ENCODE peak calls at places on chromosomes 5 and 9, in eight cellular contexts. J is psoas muscle, M is transverse colon, P is HCT116, I is GM23338, N is neural progenitor cell, H is right atrium auricular region, X is ovary. W is an unnamed sample.

GRCh38 chr5:62791059-62791458 is 212.4 kb downstream of the LRRC70 start:
- DNase-seq in J (no peak), H (no peak), X (no peak), P (peak; percentile 7), I (peak; percentile 47), M (no peak), N (peak; percentile 11), W (no peak)

GRCh38 chr5:57650360-57651069 is 167.9 kb upstream of the ACTBL2 start:
- DNase-seq in H (no peak), N (peak; percentile 62), X (peak; percentile 18), P (peak; percentile 57), J (no peak), I (peak; percentile 86), M (peak; percentile 19), W (peak; percentile 77)

GRCh38 chr5:64108674-64109073 is 57.0 kb upstream of the RNF180 start:
- DNase-seq in N (no peak), J (no peak), I (no peak), X (no peak), H (no peak), M (no peak), P (no peak), W (no peak)

GRCh38 chr5:132234684-132235062 is 7.0 kb upstream of the P4HA2 start:
- DNase-seq in H (no peak), M (no peak), P (no peak), N (no peak), J (no peak), X (no peak), I (no peak), W (no peak)

GRCh38 chr5:32170303-32171170 is 3.6 kb downstream of the GOLPH3 start:
- DNase-seq in I (no peak), P (no peak), J (no peak), M (no peak), N (no peak), X (no peak), H (peak; percentile 30), W (no peak)

GRCh38 chr9:107869111-107869510 is 379.5 kb upstream of the KLF4 start:
- DNase-seq in N (no peak), X (no peak), I (no peak), H (no peak), M (no peak), P (no peak), J (no peak), W (no peak)

GRCh38 chr5:72145351-72145750 is 38.1 kb downstream of the MAP1B start:
- DNase-seq in H (no peak), M (no peak), X (no peak), J (no peak), P (no peak), I (no peak), N (no peak), W (no peak)

GRCh38 chr5:31957151-31957550 is 217.0 kb downstream of the GOLPH3 start:
- DNase-seq in M (no peak), P (no peak), I (no peak), J (no peak), X (no peak), H (no peak), N (no peak), W (no peak)

GRCh38 chr5:123964916-123965315 is 452.9 kb downstream of the CSNK1G3 start:
- DNase-seq in M (no peak), X (no peak), P (no peak), J (no peak), N (no peak), I (no peak), H (no peak), W (no peak)

GRCh38 chr5:122099060-122099790 is 21.2 kb upstream of the LOX start:
- DNase-seq in X (no peak), H (no peak), J (no peak), P (peak; percentile 51), M (no peak), I (no peak), N (no peak), W (peak; percentile 19)

GRCh38 chr5:146940295-146940694 is 61.7 kb upstream of the PPP2R2B start:
- DNase-seq in M (no peak), I (no peak), X (no peak), J (no peak), P (no peak), H (no peak), N (no peak), W (no peak)

GRCh38 chr5:39453606-39454005 is 28.8 kb upstream of the DAB2 start:
- DNase-seq in M (no peak), X (no peak), P (no peak), N (no peak), H (no peak), J (no peak), I (no peak), W (no peak)

GRCh38 chr9:107280543-107280942 is 2.5 kb upstream of the RAD23B start:
- DNase-seq in M (no peak), P (peak; percentile 37), X (no peak), N (no peak), I (peak; percentile 26), J (no peak), H (no peak), W (no peak)

GRCh38 chr9:111891910-111892499 is 4.6 kb upstream of the UGCG start:
- DNase-seq in J (no peak), H (no peak), X (no peak), I (no peak), N (no peak), P (peak; percentile 59), M (peak; percentile 80), W (no peak)

GRCh38 chr5:38167562-38167996 is 90.8 kb upstream of the EGFLAM start:
- DNase-seq in H (peak; percentile 67), N (no peak), X (no peak), M (no peak), J (peak; percentile 56), I (peak; percentile 20), P (no peak), W (no peak)

GRCh38 chr9:116152941-116153764 is 438 bp upstream of the PAPPA start:
- DNase-seq in M (no peak), J (no peak), X (peak; percentile 31), I (peak; percentile 87), N (peak; percentile 81), P (no peak), H (no peak), W (no peak)

DNA sequence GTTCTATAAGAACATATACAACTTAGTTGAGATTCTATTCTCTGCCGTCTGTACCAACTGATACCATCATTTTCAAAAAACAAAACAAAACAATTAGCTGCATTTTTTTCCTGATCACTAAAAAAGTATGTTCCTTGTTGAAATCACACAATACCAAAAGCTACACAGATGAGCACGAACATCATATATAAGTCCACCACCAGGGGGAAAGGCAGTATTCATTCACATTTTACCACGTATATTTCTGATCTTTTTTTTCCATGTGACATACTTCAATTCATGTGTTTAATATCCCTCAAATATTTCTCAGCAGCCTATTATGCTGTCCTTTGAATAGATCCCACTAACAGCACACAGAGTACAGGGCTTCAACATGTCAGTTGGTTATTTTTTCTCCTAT is 40.6 kb downstream of the IRX2 start:
- DNase-seq in M (no peak), N (no peak), J (no peak), I (peak; percentile 36), X (no peak), H (no peak), P (no peak), W (no peak)
- H3K27me3 ChIP-seq in M (no peaks in the 10 kb centered on the region), N (no peaks in the 10 kb centered on the region), J (peaks cover 3% of the 10 kb centered on the region), I (no peaks in the 10 kb centered on the region), X (no peaks in the 10 kb centered on the region), H (no peaks in the 10 kb centered on the region), P (no peaks in the 10 kb centered on the region), W (no peaks in the 10 kb centered on the region)

GRCh38 chr9:120901704-120902103 is 24.7 kb upstream of the PHF19 start:
- DNase-seq in J (no peak), P (no peak), N (no peak), M (no peak), H (no peak), I (no peak), X (no peak), W (no peak)

GRCh38 chr9:120902824-120903608 is 23.6 kb downstream of the TRAF1 start:
- DNase-seq in P (no peak), I (no peak), J (no peak), H (no peak), N (no peak), X (no peak), M (no peak), W (no peak)

GRCh38 chr9:120902286-120902685 is 24.3 kb downstream of the TRAF1 start:
- DNase-seq in H (no peak), J (no peak), I (no peak), X (no peak), N (no peak), M (no peak), P (no peak), W (no peak)

GRCh38 chr9:120899490-120900037 is 22.6 kb upstream of the PHF19 start:
- DNase-seq in I (no peak), X (no peak), P (no peak), M (no peak), J (no peak), N (no peak), H (no peak), W (no peak)

GRCh38 chr9:120900821-120901220 is 23.8 kb upstream of the PHF19 start:
- DNase-seq in I (no peak), J (no peak), H (no peak), M (no peak), X (no peak), N (no peak), P (no peak), W (no peak)
- H3K4me1 ChIP-seq in I (peaks cover 3% of the 10 kb centered on the region), J (peaks cover 5% of the 10 kb centered on the region), H (peaks cover 11% of the 10 kb centered on the region), M (peaks cover 9% of the 10 kb centered on the region), X (no peaks in the 10 kb centered on the region), N (no peaks in the 10 kb centered on the region), P (peaks cover 5% of the 10 kb centered on the region), W (peaks cover 8% of the 10 kb centered on the region)

DNA sequence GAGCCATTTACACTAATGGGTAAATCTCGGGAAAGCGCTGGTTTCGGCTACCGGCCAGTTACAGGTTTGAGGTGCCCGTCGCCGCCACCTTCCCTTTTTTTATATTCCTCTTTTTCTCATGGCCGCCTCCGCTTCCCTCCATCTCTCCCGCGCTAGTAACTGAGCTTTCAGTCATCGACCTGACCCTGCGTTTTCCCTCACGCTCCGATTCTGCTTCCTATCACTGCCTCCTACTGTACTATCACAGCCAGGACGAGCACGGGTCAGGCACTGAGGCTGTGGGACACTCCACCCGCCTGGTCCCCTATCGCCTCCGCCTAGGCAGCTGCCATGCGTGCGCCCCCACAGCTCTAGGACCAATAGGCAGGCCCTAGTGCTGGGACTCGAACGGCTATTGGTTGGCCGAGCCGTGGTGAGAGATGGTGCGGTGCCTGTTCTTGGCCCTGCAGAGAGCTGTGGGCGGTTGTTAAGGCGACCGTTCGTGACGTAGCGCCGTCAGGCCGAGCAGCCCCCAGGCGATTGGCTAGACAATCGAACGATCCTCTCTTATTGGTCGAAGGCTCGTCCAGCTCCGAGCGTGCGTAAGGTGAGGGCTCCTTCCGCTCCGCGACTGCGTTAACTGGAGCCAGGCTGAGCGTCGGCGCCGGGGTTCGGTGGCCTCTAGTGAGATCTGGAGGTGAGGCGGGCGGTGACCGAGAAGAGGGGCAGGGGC is at the start of gene HMGCR:
- DNase-seq in N (peak; percentile 99), H (peak; percentile 100), X (peak; percentile 98), I (peak; percentile 99), J (peak; percentile 98), M (peak; percentile 99), P (peak; percentile 99), W (peak; percentile 100)
- TF ChIP-seq CTCF in N (peak; percentile 35), H (peak; percentile 11), X (no peak), I (no peak), J (no peak), M (no peak), P (no peak), W (peak; percentile 40)

DNA sequence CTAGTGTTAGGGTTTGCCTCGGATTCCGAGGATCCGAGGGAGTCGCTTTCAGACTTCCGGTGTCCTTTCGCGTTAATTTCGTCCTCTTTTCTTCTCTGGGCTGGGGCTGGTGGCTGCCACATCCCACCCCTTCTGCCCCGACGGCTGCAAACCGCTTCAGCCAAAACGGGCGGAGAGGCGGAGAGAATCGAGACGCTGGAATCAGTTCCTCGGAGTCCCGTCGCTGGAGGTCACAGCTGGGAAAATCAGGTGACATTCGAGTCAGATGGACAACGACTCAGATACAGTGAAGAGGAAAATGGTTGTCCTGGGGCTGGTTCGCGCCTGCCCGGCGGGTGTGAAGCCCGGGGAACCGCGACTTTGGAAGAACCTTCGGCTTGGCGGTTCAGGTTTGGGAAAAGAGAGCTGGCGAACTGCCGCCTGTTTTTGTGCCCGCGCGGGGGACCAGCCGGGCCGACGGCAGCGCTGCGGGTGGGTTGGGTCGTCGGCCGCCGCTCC is 8.9 kb upstream of the NKX2-5 start:
- DNase-seq in X (no peak), M (no peak), P (no peak), N (peak; percentile 60), J (no peak), I (peak; percentile 58), H (no peak), W (no peak)
- H3K27me3 ChIP-seq in X (no peaks in the 10 kb centered on the region), M (peaks cover 100% of the 10 kb centered on the region), P (no peaks in the 10 kb centered on the region), N (peaks cover 100% of the 10 kb centered on the region), J (peaks cover 47% of the 10 kb centered on the region), I (peaks cover 100% of the 10 kb centered on the region), H (peaks cover 6% of the 10 kb centered on the region), W (peaks cover 94% of the 10 kb centered on the region)